ENCODE peak calls at places on chromosome 16, in nine cellular contexts. P, O, K, B, J, W, S, N and E are unnamed samples.

GRCh38 chr16:10579965-10580918 is at the start of gene EMP2:
- DNase-seq in P (no peak), O (peak), K (peak), B (no peak), J (no peak), W (peak), S (peak), N (peak), E (peak)

GRCh38 chr16:4915226-4915761 is 21.7 kb downstream of the PPL start:
- DNase-seq in P (no peak), O (no peak), K (no peak), B (no peak), J (no peak), W (peak), S (peak), N (peak), E (no peak)

GRCh38 chr16:88026964-88027938 is 76.0 kb downstream of the BANP start:
- DNase-seq in P (no peak), O (no peak), K (no peak), B (no peak), J (no peak), W (no peak), S (no peak), N (no peak), E (no peak)

GRCh38 chr16:56824335-56824734 is 40.7 kb upstream of the SLC12A3 start:
- DNase-seq in P (no peak), O (peak), K (no peak), B (no peak), J (no peak), W (peak), S (no peak), N (peak), E (peak)

GRCh38 chr16:27284865-27285675 is 16.5 kb upstream of the NSMCE1 start:
- DNase-seq in P (no peak), O (no peak), K (no peak), B (peak), J (no peak), W (no peak), S (no peak), N (no peak), E (no peak)

GRCh38 chr16:85363881-85364280 is 249.2 kb upstream of the GSE1 start:
- DNase-seq in P (no peak), O (no peak), K (no peak), B (no peak), J (no peak), W (no peak), S (no peak), N (peak), E (no peak)

GRCh38 chr16:56860226-56861020 is 4.6 kb upstream of the SLC12A3 start:
- DNase-seq in P (peak), O (no peak), K (no peak), B (peak), J (no peak), W (no peak), S (no peak), N (no peak), E (no peak)

GRCh38 chr16:88681709-88682451 is 4.4 kb downstream of the SNAI3 start:
- DNase-seq in P (no peak), O (no peak), K (peak), B (peak), J (no peak), W (no peak), S (no peak), N (peak), E (no peak)

GRCh38 chr16:26885674-26886073 is 181.1 kb upstream of the C16orf82 start:
- DNase-seq in P (no peak), O (no peak), K (no peak), B (no peak), J (no peak), W (no peak), S (no peak), N (no peak), E (no peak)

GRCh38 chr16:89322381-89323119 is 105.0 kb downstream of the ZNF778 start:
- DNase-seq in P (no peak), O (peak), K (peak), B (no peak), J (no peak), W (peak), S (peak), N (peak), E (peak)

GRCh38 chr16:50448522-50448921 is 79.7 kb upstream of the BRD7 start:
- DNase-seq in P (no peak), O (no peak), K (no peak), B (no peak), J (no peak), W (peak), S (no peak), N (no peak), E (peak)

GRCh38 chr16:54430491-54431030 is 144.0 kb upstream of the IRX3 start:
- DNase-seq in P (no peak), O (no peak), K (no peak), B (no peak), J (no peak), W (no peak), S (no peak), N (peak), E (no peak)

GRCh38 chr16:24769806-24770205 is 40.4 kb downstream of the TNRC6A start:
- DNase-seq in P (no peak), O (no peak), K (no peak), B (no peak), J (no peak), W (no peak), S (no peak), N (peak), E (peak)

GRCh38 chr16:15640966-15641365 is 2.0 kb downstream of the MARF1 start:
- DNase-seq in P (no peak), O (no peak), K (no peak), B (no peak), J (no peak), W (no peak), S (no peak), N (no peak), E (no peak)

GRCh38 chr16:85936761-85937343 is 37.9 kb downstream of the IRF8 start:
- DNase-seq in P (no peak), O (no peak), K (no peak), B (peak), J (no peak), W (no peak), S (peak), N (peak), E (no peak)

GRCh38 chr16:51939371-51940005 is 607.5 kb downstream of the TOX3 start:
- DNase-seq in P (no peak), O (no peak), K (no peak), B (no peak), J (no peak), W (no peak), S (no peak), N (no peak), E (no peak)

GRCh38 chr16:8788578-8789172 is 8.8 kb downstream of the TMEM186 start:
- DNase-seq in P (no peak), O (no peak), K (no peak), B (no peak), J (no peak), W (no peak), S (no peak), N (no peak), E (no peak)

GRCh38 chr16:87939562-87940423 is 3.5 kb upstream of the CA5A start:
- DNase-seq in P (no peak), O (no peak), K (no peak), B (no peak), J (no peak), W (no peak), S (no peak), N (no peak), E (peak)

GRCh38 chr16:27326738-27327585 is 13.2 kb downstream of the IL4R start:
- DNase-seq in P (no peak), O (peak), K (peak), B (peak), J (no peak), W (peak), S (peak), N (peak), E (peak)

GRCh38 chr16:85640254-85640558 is 27.1 kb downstream of the GSE1 start:
- DNase-seq in P (no peak), O (no peak), K (no peak), B (no peak), J (no peak), W (no peak), S (no peak), N (no peak), E (no peak)

GRCh38 chr16:56382901-56383355 is 42.4 kb downstream of the AMFR start:
- DNase-seq in P (no peak), O (peak), K (no peak), B (no peak), J (no peak), W (peak), S (peak), N (peak), E (peak)

GRCh38 chr16:69522732-69523404 is 42.9 kb upstream of the NFAT5 start:
- DNase-seq in P (no peak), O (peak), K (no peak), B (peak), J (no peak), W (peak), S (no peak), N (no peak), E (peak)

GRCh38 chr16:1075546-1075945 is 3.0 kb downstream of the SSTR5 start:
- DNase-seq in P (no peak), O (no peak), K (no peak), B (no peak), J (no peak), W (no peak), S (no peak), N (no peak), E (no peak)